ENCODE peak calls at places on chromosomes 3 and 15, in five cellular contexts. One of them, this sample, is unnamed.

GRCh38 chr15:74383695-74384565 is 16.5 kb upstream of the CYP11A1 start:
- DNase-seq in Peyer's patch: peak; percentile 78
- DNase-seq in heart right ventricle: no peak
- DNase-seq in body of pancreas: no peak
- DNase-seq in DND-41: peak; percentile 41
- DNase-seq in this sample: peak; percentile 45

GRCh38 chr3:122583770-122584169 is 6.3 kb downstream of the PARP15 start:
- DNase-seq in body of pancreas: no peak
- DNase-seq in heart right ventricle: no peak
- DNase-seq in DND-41: no peak
- DNase-seq in Peyer's patch: no peak
- DNase-seq in this sample: no peak

GRCh38 chr3:140443073-140443472 is 234.8 kb upstream of the TRIM42 start:
- DNase-seq in Peyer's patch: no peak
- DNase-seq in body of pancreas: no peak
- DNase-seq in DND-41: no peak
- DNase-seq in heart right ventricle: no peak
- DNase-seq in this sample: no peak

GRCh38 chr3:31014317-31015040 is 120.0 kb upstream of the GADL1 start:
- DNase-seq in heart right ventricle: no peak
- DNase-seq in Peyer's patch: no peak
- DNase-seq in DND-41: no peak
- DNase-seq in body of pancreas: no peak
- DNase-seq in this sample: no peak

GRCh38 chr15:48367483-48367882 is 36.3 kb downstream of the DUT start:
- DNase-seq in DND-41: no peak
- DNase-seq in body of pancreas: no peak
- DNase-seq in heart right ventricle: no peak
- DNase-seq in Peyer's patch: no peak
- DNase-seq in this sample: no peak

GRCh38 chr3:140363801-140364200 is 314.1 kb upstream of the TRIM42 start:
- DNase-seq in Peyer's patch: no peak
- DNase-seq in body of pancreas: peak; percentile 24
- DNase-seq in DND-41: no peak
- DNase-seq in heart right ventricle: peak; percentile 17
- DNase-seq in this sample: no peak

GRCh38 chr3:156218353-156218744 is 98.0 kb downstream of the KCNAB1 start:
- DNase-seq in heart right ventricle: no peak
- DNase-seq in Peyer's patch: no peak
- DNase-seq in body of pancreas: no peak
- DNase-seq in DND-41: no peak
- DNase-seq in this sample: no peak

GRCh38 chr15:25693321-25694237 is 169.5 kb downstream of the ATP10A start:
- DNase-seq in heart right ventricle: peak; percentile 54
- DNase-seq in DND-41: peak; percentile 9
- DNase-seq in body of pancreas: no peak
- DNase-seq in Peyer's patch: no peak
- DNase-seq in this sample: peak; percentile 27

GRCh38 chr3:41653575-41654239 is 308.2 kb downstream of the ULK4 start:
- DNase-seq in DND-41: no peak
- DNase-seq in heart right ventricle: no peak
- DNase-seq in body of pancreas: no peak
- DNase-seq in Peyer's patch: no peak
- DNase-seq in this sample: no peak

GRCh38 chr15:77440378-77440999 is 19.8 kb downstream of the HMG20A start:
- DNase-seq in heart right ventricle: no peak
- DNase-seq in body of pancreas: no peak
- DNase-seq in Peyer's patch: no peak
- DNase-seq in DND-41: no peak
- DNase-seq in this sample: no peak

GRCh38 chr15:27271258-27271657 is 300.3 kb downstream of the GABRG3 start:
- DNase-seq in body of pancreas: no peak
- DNase-seq in heart right ventricle: no peak
- DNase-seq in DND-41: no peak
- DNase-seq in Peyer's patch: no peak
- DNase-seq in this sample: no peak

GRCh38 chr15:48717458-48717857 is 71.9 kb upstream of the FBN1 start:
- DNase-seq in Peyer's patch: no peak
- DNase-seq in heart right ventricle: no peak
- DNase-seq in body of pancreas: no peak
- DNase-seq in DND-41: no peak
- DNase-seq in this sample: no peak

GRCh38 chr3:115428825-115429224 is 194.5 kb upstream of the GAP43 start:
- DNase-seq in heart right ventricle: no peak
- DNase-seq in Peyer's patch: no peak
- DNase-seq in body of pancreas: no peak
- DNase-seq in DND-41: no peak
- DNase-seq in this sample: no peak

GRCh38 chr3:194808709-194809108 is 123.0 kb downstream of the FAM43A start:
- DNase-seq in heart right ventricle: no peak
- DNase-seq in DND-41: no peak
- DNase-seq in body of pancreas: no peak
- DNase-seq in Peyer's patch: no peak
- DNase-seq in this sample: no peak

GRCh38 chr3:51539291-51539891 is 872 bp downstream of the RAD54L2 start:
- DNase-seq in DND-41: peak; percentile 49
- DNase-seq in body of pancreas: no peak
- DNase-seq in Peyer's patch: no peak
- DNase-seq in heart right ventricle: no peak
- DNase-seq in this sample: peak; percentile 22

GRCh38 chr3:130276203-130276803 is 69.2 kb upstream of the COL6A5 start:
- DNase-seq in heart right ventricle: no peak
- DNase-seq in Peyer's patch: no peak
- DNase-seq in DND-41: peak; percentile 20
- DNase-seq in body of pancreas: no peak
- DNase-seq in this sample: no peak

GRCh38 chr3:105868450-105868744 is 415 bp downstream of the CBLB start:
- DNase-seq in body of pancreas: peak; percentile 61
- DNase-seq in Peyer's patch: peak; percentile 49
- DNase-seq in DND-41: no peak
- DNase-seq in heart right ventricle: peak; percentile 65
- DNase-seq in this sample: no peak

GRCh38 chr3:128523591-128523990 is 30.6 kb upstream of the GATA2 start:
- DNase-seq in heart right ventricle: no peak
- DNase-seq in Peyer's patch: no peak
- DNase-seq in body of pancreas: no peak
- DNase-seq in DND-41: no peak
- DNase-seq in this sample: no peak

GRCh38 chr15:58749532-58750337 is at the start of gene ADAM10:
- DNase-seq in heart right ventricle: peak; percentile 100
- DNase-seq in Peyer's patch: peak; percentile 97
- DNase-seq in DND-41: peak; percentile 99
- DNase-seq in body of pancreas: peak; percentile 99
- DNase-seq in this sample: peak; percentile 98

GRCh38 chr15:58746174-58746573 is 3.3 kb downstream of the ADAM10 start:
- DNase-seq in DND-41: no peak
- DNase-seq in heart right ventricle: no peak
- DNase-seq in body of pancreas: no peak
- DNase-seq in Peyer's patch: no peak
- DNase-seq in this sample: no peak

GRCh38 chr15:58748787-58749531 is 548 bp downstream of the ADAM10 start:
- DNase-seq in DND-41: peak; percentile 58
- DNase-seq in body of pancreas: peak; percentile 52
- DNase-seq in heart right ventricle: peak; percentile 64
- DNase-seq in Peyer's patch: peak; percentile 60
- DNase-seq in this sample: peak; percentile 48

GRCh38 chr15:58752716-58753115 is 3.2 kb upstream of the ADAM10 start:
- DNase-seq in body of pancreas: no peak
- DNase-seq in DND-41: no peak
- DNase-seq in Peyer's patch: no peak
- DNase-seq in heart right ventricle: no peak
- DNase-seq in this sample: no peak

DNA sequence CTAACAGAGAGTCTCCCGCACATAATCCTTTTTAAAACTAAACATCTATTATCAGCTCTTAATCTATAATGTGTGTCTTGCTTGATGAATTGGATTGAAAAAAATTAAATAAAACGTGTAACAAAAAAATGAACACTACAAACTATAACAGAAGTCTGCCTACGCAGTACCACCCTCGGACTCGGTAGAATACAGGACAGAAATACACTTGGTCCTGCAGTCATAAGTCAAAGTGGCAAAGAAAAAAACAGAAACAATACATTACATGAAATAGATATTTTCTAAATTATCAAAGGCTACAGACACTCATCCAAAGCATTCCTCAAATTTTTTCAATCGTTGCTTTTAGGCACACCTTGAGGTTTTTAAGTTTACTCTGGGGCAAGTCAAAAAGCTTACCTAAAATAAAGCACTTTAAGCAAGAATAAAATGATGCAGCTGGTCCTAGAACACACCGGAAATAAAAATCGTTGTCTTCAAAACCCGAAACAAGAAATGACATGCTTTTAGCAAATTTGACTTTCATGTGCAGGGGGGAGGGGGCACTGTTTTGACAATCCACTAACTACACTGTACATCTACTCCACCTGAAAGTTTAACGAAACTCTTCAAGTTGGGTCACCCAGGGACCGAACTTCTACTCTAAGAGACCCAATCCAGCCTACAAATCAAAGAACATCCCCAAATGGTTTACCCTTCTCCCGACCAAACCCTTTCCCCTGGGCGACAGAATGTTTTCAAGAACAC is 1.3 kb downstream of the ADAM10 start:
- DNase-seq in heart right ventricle: no peak
- DNase-seq in Peyer's patch: peak; percentile 46
- DNase-seq in body of pancreas: no peak
- DNase-seq in DND-41: peak; percentile 70
- DNase-seq in this sample: peak; percentile 24
- H3K4me1 ChIP-seq in heart right ventricle: peaks cover 44% of the 10 kb centered on the region
- H3K4me1 ChIP-seq in Peyer's patch: peaks cover 14% of the 10 kb centered on the region
- H3K4me1 ChIP-seq in body of pancreas: peaks cover 17% of the 10 kb centered on the region
- H3K4me1 ChIP-seq in DND-41: peaks cover 43% of the 10 kb centered on the region
- H3K4me1 ChIP-seq in this sample: peaks cover 27% of the 10 kb centered on the region

GRCh38 chr3:43287514-43287913 is 1.2 kb downstream of the SNRK start:
- DNase-seq in heart right ventricle: no peak
- DNase-seq in Peyer's patch: no peak
- DNase-seq in body of pancreas: no peak
- DNase-seq in DND-41: no peak
- DNase-seq in this sample: no peak

GRCh38 chr3:43285644-43286043 is 696 bp upstream of the SNRK start:
- DNase-seq in body of pancreas: peak; percentile 21
- DNase-seq in Peyer's patch: no peak
- DNase-seq in DND-41: no peak
- DNase-seq in heart right ventricle: no peak
- DNase-seq in this sample: no peak

GRCh38 chr3:43286886-43287301 is 554 bp downstream of the SNRK start:
- DNase-seq in Peyer's patch: no peak
- DNase-seq in body of pancreas: no peak
- DNase-seq in DND-41: peak; percentile 20
- DNase-seq in heart right ventricle: no peak
- DNase-seq in this sample: no peak

GRCh38 chr3:43288366-43288765 is 2.0 kb downstream of the SNRK start:
- DNase-seq in heart right ventricle: no peak
- DNase-seq in body of pancreas: no peak
- DNase-seq in DND-41: no peak
- DNase-seq in Peyer's patch: no peak
- DNase-seq in this sample: no peak

GRCh38 chr3:43286115-43286885 is at the start of gene SNRK:
- DNase-seq in body of pancreas: peak; percentile 91
- DNase-seq in DND-41: peak; percentile 86
- DNase-seq in heart right ventricle: peak; percentile 95
- DNase-seq in Peyer's patch: peak; percentile 90
- DNase-seq in this sample: peak; percentile 94
- TF ChIP-seq CTCF in body of pancreas: peak; percentile 65
- TF ChIP-seq CTCF in DND-41: peak; percentile 46
- TF ChIP-seq CTCF in heart right ventricle: peak; percentile 70
- TF ChIP-seq CTCF in Peyer's patch: peak; percentile 50
- TF ChIP-seq CTCF in this sample: peak; percentile 48

DNA sequence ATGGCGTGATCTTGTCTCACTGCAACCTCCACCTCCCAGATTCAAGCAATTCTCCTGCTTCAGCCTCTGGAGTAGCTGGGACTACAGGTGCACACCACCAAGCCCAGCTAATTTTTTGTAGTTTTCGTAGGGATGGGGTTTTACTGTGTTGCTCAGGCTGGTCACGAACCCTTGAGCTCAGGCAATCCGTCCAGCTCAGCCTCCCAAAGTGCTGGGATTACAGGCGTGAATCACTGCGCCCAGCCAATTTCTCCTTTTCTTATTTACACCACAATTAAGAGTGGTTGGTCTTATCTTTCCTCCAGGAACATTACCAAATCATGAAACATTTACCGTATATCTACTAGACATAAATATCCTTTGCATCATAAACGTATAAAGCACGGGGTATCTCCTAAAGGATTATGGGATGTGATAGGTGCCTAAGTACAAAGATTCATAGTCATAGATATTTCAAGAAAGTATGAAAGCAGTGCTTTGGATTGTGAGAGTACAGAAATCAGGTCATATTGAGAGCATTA is 194.5 kb downstream of the RBMS3 start:
- DNase-seq in heart right ventricle: no peak
- DNase-seq in body of pancreas: no peak
- DNase-seq in DND-41: no peak
- DNase-seq in Peyer's patch: no peak
- DNase-seq in this sample: no peak
- H3K9me3 ChIP-seq in heart right ventricle: no peaks in the 10 kb centered on the region
- H3K9me3 ChIP-seq in body of pancreas: no peaks in the 10 kb centered on the region
- H3K9me3 ChIP-seq in DND-41: no peaks in the 10 kb centered on the region
- H3K9me3 ChIP-seq in Peyer's patch: no peaks in the 10 kb centered on the region
- H3K9me3 ChIP-seq in this sample: no peaks in the 10 kb centered on the region

GRCh38 chr15:63891763-63892123 is 58.0 kb upstream of the HERC1 start:
- DNase-seq in Peyer's patch: no peak
- DNase-seq in body of pancreas: no peak
- DNase-seq in heart right ventricle: no peak
- DNase-seq in DND-41: no peak
- DNase-seq in this sample: no peak
- H3K4me1 ChIP-seq in Peyer's patch: peaks cover 20% of the 10 kb centered on the region
- H3K4me1 ChIP-seq in body of pancreas: peaks cover 6% of the 10 kb centered on the region
- H3K4me1 ChIP-seq in heart right ventricle: peaks cover 26% of the 10 kb centered on the region
- H3K4me1 ChIP-seq in DND-41: peaks cover 16% of the 10 kb centered on the region
- H3K4me1 ChIP-seq in this sample: peaks cover 70% of the 10 kb centered on the region

GRCh38 chr15:89494006-89494405 is 2.4 kb downstream of the RHCG start:
- DNase-seq in body of pancreas: no peak
- DNase-seq in DND-41: no peak
- DNase-seq in Peyer's patch: no peak
- DNase-seq in heart right ventricle: no peak
- DNase-seq in this sample: no peak

GRCh38 chr15:89490550-89491315 is 5.7 kb downstream of the RHCG start:
- DNase-seq in heart right ventricle: no peak
- DNase-seq in body of pancreas: no peak
- DNase-seq in DND-41: no peak
- DNase-seq in Peyer's patch: no peak
- DNase-seq in this sample: no peak

GRCh38 chr15:89492934-89493631 is 3.3 kb downstream of the RHCG start:
- DNase-seq in DND-41: no peak
- DNase-seq in body of pancreas: peak; percentile 24
- DNase-seq in heart right ventricle: no peak
- DNase-seq in Peyer's patch: no peak
- DNase-seq in this sample: no peak

GRCh38 chr15:89490081-89490480 is 6.3 kb downstream of the RHCG start:
- DNase-seq in body of pancreas: no peak
- DNase-seq in DND-41: no peak
- DNase-seq in Peyer's patch: no peak
- DNase-seq in heart right ventricle: no peak
- DNase-seq in this sample: no peak

GRCh38 chr15:89492111-89492641 is 4.2 kb downstream of the RHCG start:
- DNase-seq in body of pancreas: no peak
- DNase-seq in DND-41: peak; percentile 27
- DNase-seq in Peyer's patch: no peak
- DNase-seq in heart right ventricle: no peak
- DNase-seq in this sample: no peak
- TF ChIP-seq CTCF in body of pancreas: no peak
- TF ChIP-seq CTCF in DND-41: peak; percentile 62
- TF ChIP-seq CTCF in Peyer's patch: no peak
- TF ChIP-seq CTCF in heart right ventricle: peak; percentile 20
- TF ChIP-seq CTCF in this sample: no peak

This sample was measured in CD8-positive, alpha-beta T cell.